ENCODE peak calls at places on chromosomes 3 and 15, in ten cellular contexts. One of them, this sample, is unnamed.

GRCh38 chr15:77031376-77032050 is 36.6 kb downstream of the PSTPIP1 start:
- DNase-seq in foreskin keratinocyte: no peak
- DNase-seq in EL: peak
- DNase-seq in amniotic epithelial cell: no peak
- DNase-seq in NCI-H2029 treated with DMSO at 0.1 percent for 48 hours: peak
- DNase-seq in A549: no peak
- DNase-seq in fibroblast of the conjunctiva: no peak
- DNase-seq in NCI-H1694 treated with DMSO at 0.1 percent for 48 hours: peak
- DNase-seq in activated CD8-positive, alpha-beta memory T cell treated with anti-CD3 and anti-CD28 coated beads, Interleukin-2, amount 10 ng/mL, durations not matched to agents 7 days and 5 days: peak
- DNase-seq in stimulated activated CD4-positive, alpha-beta T cell treated with anti-CD3 and anti-CD28 coated beads, Interleukin-4, amount 100 ng/mL, for 1 hour: peak
- DNase-seq in this sample: no peak

GRCh38 chr3:187889601-187890404 is 144.5 kb upstream of the BCL6 start:
- DNase-seq in activated CD8-positive, alpha-beta memory T cell treated with anti-CD3 and anti-CD28 coated beads, Interleukin-2, amount 10 ng/mL, durations not matched to agents 7 days and 5 days: no peak
- DNase-seq in NCI-H1694 treated with DMSO at 0.1 percent for 48 hours: no peak
- DNase-seq in foreskin keratinocyte: no peak
- DNase-seq in amniotic epithelial cell: peak
- DNase-seq in fibroblast of the conjunctiva: peak
- DNase-seq in NCI-H2029 treated with DMSO at 0.1 percent for 48 hours: no peak
- DNase-seq in A549: no peak
- DNase-seq in EL: no peak
- DNase-seq in stimulated activated CD4-positive, alpha-beta T cell treated with anti-CD3 and anti-CD28 coated beads, Interleukin-4, amount 100 ng/mL, for 1 hour: no peak
- DNase-seq in this sample: no peak

GRCh38 chr3:62669161-62669560 is 206.1 kb downstream of the CADPS start:
- DNase-seq in fibroblast of the conjunctiva: no peak
- DNase-seq in activated CD8-positive, alpha-beta memory T cell treated with anti-CD3 and anti-CD28 coated beads, Interleukin-2, amount 10 ng/mL, durations not matched to agents 7 days and 5 days: no peak
- DNase-seq in stimulated activated CD4-positive, alpha-beta T cell treated with anti-CD3 and anti-CD28 coated beads, Interleukin-4, amount 100 ng/mL, for 1 hour: no peak
- DNase-seq in NCI-H1694 treated with DMSO at 0.1 percent for 48 hours: no peak
- DNase-seq in A549: no peak
- DNase-seq in amniotic epithelial cell: no peak
- DNase-seq in foreskin keratinocyte: no peak
- DNase-seq in NCI-H2029 treated with DMSO at 0.1 percent for 48 hours: no peak
- DNase-seq in EL: no peak
- DNase-seq in this sample: no peak

GRCh38 chr15:100786901-100787566 is 92.6 kb upstream of the ALDH1A3 start:
- DNase-seq in EL: no peak
- DNase-seq in foreskin keratinocyte: no peak
- DNase-seq in stimulated activated CD4-positive, alpha-beta T cell treated with anti-CD3 and anti-CD28 coated beads, Interleukin-4, amount 100 ng/mL, for 1 hour: no peak
- DNase-seq in activated CD8-positive, alpha-beta memory T cell treated with anti-CD3 and anti-CD28 coated beads, Interleukin-2, amount 10 ng/mL, durations not matched to agents 7 days and 5 days: peak
- DNase-seq in amniotic epithelial cell: no peak
- DNase-seq in NCI-H1694 treated with DMSO at 0.1 percent for 48 hours: no peak
- DNase-seq in A549: no peak
- DNase-seq in NCI-H2029 treated with DMSO at 0.1 percent for 48 hours: no peak
- DNase-seq in fibroblast of the conjunctiva: no peak
- DNase-seq in this sample: no peak

GRCh38 chr3:194691481-194692281 is 6.0 kb downstream of the FAM43A start:
- DNase-seq in amniotic epithelial cell: no peak
- DNase-seq in stimulated activated CD4-positive, alpha-beta T cell treated with anti-CD3 and anti-CD28 coated beads, Interleukin-4, amount 100 ng/mL, for 1 hour: no peak
- DNase-seq in foreskin keratinocyte: no peak
- DNase-seq in A549: no peak
- DNase-seq in activated CD8-positive, alpha-beta memory T cell treated with anti-CD3 and anti-CD28 coated beads, Interleukin-2, amount 10 ng/mL, durations not matched to agents 7 days and 5 days: no peak
- DNase-seq in fibroblast of the conjunctiva: no peak
- DNase-seq in EL: no peak
- DNase-seq in NCI-H1694 treated with DMSO at 0.1 percent for 48 hours: peak
- DNase-seq in NCI-H2029 treated with DMSO at 0.1 percent for 48 hours: no peak
- DNase-seq in this sample: no peak

GRCh38 chr3:88113311-88114162 is 36.2 kb upstream of the C3orf38 start:
- DNase-seq in stimulated activated CD4-positive, alpha-beta T cell treated with anti-CD3 and anti-CD28 coated beads, Interleukin-4, amount 100 ng/mL, for 1 hour: peak
- DNase-seq in NCI-H2029 treated with DMSO at 0.1 percent for 48 hours: peak
- DNase-seq in A549: peak
- DNase-seq in fibroblast of the conjunctiva: peak
- DNase-seq in amniotic epithelial cell: peak
- DNase-seq in foreskin keratinocyte: peak
- DNase-seq in EL: peak
- DNase-seq in activated CD8-positive, alpha-beta memory T cell treated with anti-CD3 and anti-CD28 coated beads, Interleukin-2, amount 10 ng/mL, durations not matched to agents 7 days and 5 days: peak
- DNase-seq in NCI-H1694 treated with DMSO at 0.1 percent for 48 hours: no peak
- DNase-seq in this sample: peak

GRCh38 chr15:51004103-51004536 is 90.6 kb downstream of the TNFAIP8L3 start:
- DNase-seq in stimulated activated CD4-positive, alpha-beta T cell treated with anti-CD3 and anti-CD28 coated beads, Interleukin-4, amount 100 ng/mL, for 1 hour: no peak
- DNase-seq in NCI-H1694 treated with DMSO at 0.1 percent for 48 hours: no peak
- DNase-seq in A549: peak
- DNase-seq in activated CD8-positive, alpha-beta memory T cell treated with anti-CD3 and anti-CD28 coated beads, Interleukin-2, amount 10 ng/mL, durations not matched to agents 7 days and 5 days: no peak
- DNase-seq in foreskin keratinocyte: peak
- DNase-seq in amniotic epithelial cell: peak
- DNase-seq in fibroblast of the conjunctiva: no peak
- DNase-seq in EL: peak
- DNase-seq in NCI-H2029 treated with DMSO at 0.1 percent for 48 hours: no peak
- DNase-seq in this sample: no peak

GRCh38 chr3:82058809-82059208 is 297.4 kb upstream of the GBE1 start:
- DNase-seq in fibroblast of the conjunctiva: no peak
- DNase-seq in foreskin keratinocyte: no peak
- DNase-seq in NCI-H2029 treated with DMSO at 0.1 percent for 48 hours: no peak
- DNase-seq in stimulated activated CD4-positive, alpha-beta T cell treated with anti-CD3 and anti-CD28 coated beads, Interleukin-4, amount 100 ng/mL, for 1 hour: no peak
- DNase-seq in NCI-H1694 treated with DMSO at 0.1 percent for 48 hours: no peak
- DNase-seq in amniotic epithelial cell: no peak
- DNase-seq in EL: no peak
- DNase-seq in activated CD8-positive, alpha-beta memory T cell treated with anti-CD3 and anti-CD28 coated beads, Interleukin-2, amount 10 ng/mL, durations not matched to agents 7 days and 5 days: no peak
- DNase-seq in A549: no peak
- DNase-seq in this sample: no peak

GRCh38 chr3:8298021-8298954 is 203.3 kb upstream of the LMCD1 start:
- DNase-seq in NCI-H1694 treated with DMSO at 0.1 percent for 48 hours: no peak
- DNase-seq in activated CD8-positive, alpha-beta memory T cell treated with anti-CD3 and anti-CD28 coated beads, Interleukin-2, amount 10 ng/mL, durations not matched to agents 7 days and 5 days: no peak
- DNase-seq in A549: no peak
- DNase-seq in amniotic epithelial cell: peak
- DNase-seq in NCI-H2029 treated with DMSO at 0.1 percent for 48 hours: no peak
- DNase-seq in stimulated activated CD4-positive, alpha-beta T cell treated with anti-CD3 and anti-CD28 coated beads, Interleukin-4, amount 100 ng/mL, for 1 hour: no peak
- DNase-seq in foreskin keratinocyte: no peak
- DNase-seq in fibroblast of the conjunctiva: no peak
- DNase-seq in EL: no peak
- DNase-seq in this sample: no peak

GRCh38 chr3:135310317-135310716 is 515.3 kb downstream of the EPHB1 start:
- DNase-seq in fibroblast of the conjunctiva: no peak
- DNase-seq in activated CD8-positive, alpha-beta memory T cell treated with anti-CD3 and anti-CD28 coated beads, Interleukin-2, amount 10 ng/mL, durations not matched to agents 7 days and 5 days: no peak
- DNase-seq in A549: no peak
- DNase-seq in foreskin keratinocyte: no peak
- DNase-seq in amniotic epithelial cell: no peak
- DNase-seq in EL: peak
- DNase-seq in NCI-H1694 treated with DMSO at 0.1 percent for 48 hours: no peak
- DNase-seq in NCI-H2029 treated with DMSO at 0.1 percent for 48 hours: no peak
- DNase-seq in stimulated activated CD4-positive, alpha-beta T cell treated with anti-CD3 and anti-CD28 coated beads, Interleukin-4, amount 100 ng/mL, for 1 hour: no peak
- DNase-seq in this sample: no peak

GRCh38 chr3:14119651-14120050 is 5.0 kb downstream of the CHCHD4 start:
- DNase-seq in stimulated activated CD4-positive, alpha-beta T cell treated with anti-CD3 and anti-CD28 coated beads, Interleukin-4, amount 100 ng/mL, for 1 hour: no peak
- DNase-seq in activated CD8-positive, alpha-beta memory T cell treated with anti-CD3 and anti-CD28 coated beads, Interleukin-2, amount 10 ng/mL, durations not matched to agents 7 days and 5 days: peak
- DNase-seq in EL: no peak
- DNase-seq in NCI-H1694 treated with DMSO at 0.1 percent for 48 hours: no peak
- DNase-seq in fibroblast of the conjunctiva: no peak
- DNase-seq in A549: no peak
- DNase-seq in NCI-H2029 treated with DMSO at 0.1 percent for 48 hours: no peak
- DNase-seq in foreskin keratinocyte: no peak
- DNase-seq in amniotic epithelial cell: no peak
- DNase-seq in this sample: no peak

GRCh38 chr3:195286115-195286872 is 15.3 kb upstream of the XXYLT1 start:
- DNase-seq in stimulated activated CD4-positive, alpha-beta T cell treated with anti-CD3 and anti-CD28 coated beads, Interleukin-4, amount 100 ng/mL, for 1 hour: no peak
- DNase-seq in NCI-H2029 treated with DMSO at 0.1 percent for 48 hours: no peak
- DNase-seq in EL: peak
- DNase-seq in NCI-H1694 treated with DMSO at 0.1 percent for 48 hours: no peak
- DNase-seq in activated CD8-positive, alpha-beta memory T cell treated with anti-CD3 and anti-CD28 coated beads, Interleukin-2, amount 10 ng/mL, durations not matched to agents 7 days and 5 days: no peak
- DNase-seq in amniotic epithelial cell: peak
- DNase-seq in A549: no peak
- DNase-seq in foreskin keratinocyte: peak
- DNase-seq in fibroblast of the conjunctiva: peak
- DNase-seq in this sample: peak

GRCh38 chr15:31271706-31272557 is 54.7 kb upstream of the KLF13 start:
- DNase-seq in foreskin keratinocyte: no peak
- DNase-seq in EL: no peak
- DNase-seq in activated CD8-positive, alpha-beta memory T cell treated with anti-CD3 and anti-CD28 coated beads, Interleukin-2, amount 10 ng/mL, durations not matched to agents 7 days and 5 days: peak
- DNase-seq in amniotic epithelial cell: no peak
- DNase-seq in NCI-H1694 treated with DMSO at 0.1 percent for 48 hours: no peak
- DNase-seq in NCI-H2029 treated with DMSO at 0.1 percent for 48 hours: no peak
- DNase-seq in fibroblast of the conjunctiva: no peak
- DNase-seq in stimulated activated CD4-positive, alpha-beta T cell treated with anti-CD3 and anti-CD28 coated beads, Interleukin-4, amount 100 ng/mL, for 1 hour: no peak
- DNase-seq in A549: no peak
- DNase-seq in this sample: no peak

GRCh38 chr15:58629625-58630024 is 119.9 kb downstream of the ADAM10 start:
- DNase-seq in stimulated activated CD4-positive, alpha-beta T cell treated with anti-CD3 and anti-CD28 coated beads, Interleukin-4, amount 100 ng/mL, for 1 hour: no peak
- DNase-seq in foreskin keratinocyte: no peak
- DNase-seq in amniotic epithelial cell: no peak
- DNase-seq in EL: no peak
- DNase-seq in A549: no peak
- DNase-seq in activated CD8-positive, alpha-beta memory T cell treated with anti-CD3 and anti-CD28 coated beads, Interleukin-2, amount 10 ng/mL, durations not matched to agents 7 days and 5 days: no peak
- DNase-seq in fibroblast of the conjunctiva: no peak
- DNase-seq in NCI-H2029 treated with DMSO at 0.1 percent for 48 hours: no peak
- DNase-seq in NCI-H1694 treated with DMSO at 0.1 percent for 48 hours: no peak
- DNase-seq in this sample: no peak

GRCh38 chr15:29442532-29442931 is 172.9 kb upstream of the NSMCE3 start:
- DNase-seq in activated CD8-positive, alpha-beta memory T cell treated with anti-CD3 and anti-CD28 coated beads, Interleukin-2, amount 10 ng/mL, durations not matched to agents 7 days and 5 days: no peak
- DNase-seq in foreskin keratinocyte: no peak
- DNase-seq in NCI-H1694 treated with DMSO at 0.1 percent for 48 hours: no peak
- DNase-seq in NCI-H2029 treated with DMSO at 0.1 percent for 48 hours: no peak
- DNase-seq in EL: no peak
- DNase-seq in stimulated activated CD4-positive, alpha-beta T cell treated with anti-CD3 and anti-CD28 coated beads, Interleukin-4, amount 100 ng/mL, for 1 hour: no peak
- DNase-seq in A549: no peak
- DNase-seq in fibroblast of the conjunctiva: no peak
- DNase-seq in amniotic epithelial cell: no peak
- DNase-seq in this sample: no peak

GRCh38 chr3:153026026-153026425 is 136.0 kb upstream of the RAP2B start:
- DNase-seq in activated CD8-positive, alpha-beta memory T cell treated with anti-CD3 and anti-CD28 coated beads, Interleukin-2, amount 10 ng/mL, durations not matched to agents 7 days and 5 days: no peak
- DNase-seq in NCI-H1694 treated with DMSO at 0.1 percent for 48 hours: peak
- DNase-seq in stimulated activated CD4-positive, alpha-beta T cell treated with anti-CD3 and anti-CD28 coated beads, Interleukin-4, amount 100 ng/mL, for 1 hour: no peak
- DNase-seq in fibroblast of the conjunctiva: peak
- DNase-seq in amniotic epithelial cell: peak
- DNase-seq in EL: peak
- DNase-seq in A549: peak
- DNase-seq in foreskin keratinocyte: no peak
- DNase-seq in NCI-H2029 treated with DMSO at 0.1 percent for 48 hours: no peak
- DNase-seq in this sample: peak

GRCh38 chr3:133883657-133884546 is 11.8 kb downstream of the RAB6B start:
- DNase-seq in activated CD8-positive, alpha-beta memory T cell treated with anti-CD3 and anti-CD28 coated beads, Interleukin-2, amount 10 ng/mL, durations not matched to agents 7 days and 5 days: no peak
- DNase-seq in NCI-H2029 treated with DMSO at 0.1 percent for 48 hours: no peak
- DNase-seq in EL: no peak
- DNase-seq in fibroblast of the conjunctiva: no peak
- DNase-seq in amniotic epithelial cell: no peak
- DNase-seq in NCI-H1694 treated with DMSO at 0.1 percent for 48 hours: no peak
- DNase-seq in stimulated activated CD4-positive, alpha-beta T cell treated with anti-CD3 and anti-CD28 coated beads, Interleukin-4, amount 100 ng/mL, for 1 hour: no peak
- DNase-seq in A549: no peak
- DNase-seq in foreskin keratinocyte: no peak
- DNase-seq in this sample: no peak

GRCh38 chr3:174206607-174207192 is 652.4 kb upstream of the NAALADL2 start:
- DNase-seq in EL: no peak
- DNase-seq in fibroblast of the conjunctiva: no peak
- DNase-seq in A549: no peak
- DNase-seq in foreskin keratinocyte: no peak
- DNase-seq in amniotic epithelial cell: no peak
- DNase-seq in NCI-H1694 treated with DMSO at 0.1 percent for 48 hours: no peak
- DNase-seq in stimulated activated CD4-positive, alpha-beta T cell treated with anti-CD3 and anti-CD28 coated beads, Interleukin-4, amount 100 ng/mL, for 1 hour: no peak
- DNase-seq in activated CD8-positive, alpha-beta memory T cell treated with anti-CD3 and anti-CD28 coated beads, Interleukin-2, amount 10 ng/mL, durations not matched to agents 7 days and 5 days: no peak
- DNase-seq in NCI-H2029 treated with DMSO at 0.1 percent for 48 hours: no peak
- DNase-seq in this sample: no peak

GRCh38 chr15:85443593-85444328 is 63.4 kb downstream of the AKAP13 start:
- DNase-seq in amniotic epithelial cell: peak
- DNase-seq in NCI-H1694 treated with DMSO at 0.1 percent for 48 hours: no peak
- DNase-seq in stimulated activated CD4-positive, alpha-beta T cell treated with anti-CD3 and anti-CD28 coated beads, Interleukin-4, amount 100 ng/mL, for 1 hour: no peak
- DNase-seq in foreskin keratinocyte: peak
- DNase-seq in fibroblast of the conjunctiva: peak
- DNase-seq in activated CD8-positive, alpha-beta memory T cell treated with anti-CD3 and anti-CD28 coated beads, Interleukin-2, amount 10 ng/mL, durations not matched to agents 7 days and 5 days: peak
- DNase-seq in A549: peak
- DNase-seq in NCI-H2029 treated with DMSO at 0.1 percent for 48 hours: peak
- DNase-seq in EL: peak
- DNase-seq in this sample: no peak

GRCh38 chr3:171825222-171825828 is 15.0 kb upstream of the PLD1 start:
- DNase-seq in activated CD8-positive, alpha-beta memory T cell treated with anti-CD3 and anti-CD28 coated beads, Interleukin-2, amount 10 ng/mL, durations not matched to agents 7 days and 5 days: no peak
- DNase-seq in EL: peak
- DNase-seq in stimulated activated CD4-positive, alpha-beta T cell treated with anti-CD3 and anti-CD28 coated beads, Interleukin-4, amount 100 ng/mL, for 1 hour: no peak
- DNase-seq in foreskin keratinocyte: no peak
- DNase-seq in A549: peak
- DNase-seq in fibroblast of the conjunctiva: no peak
- DNase-seq in NCI-H1694 treated with DMSO at 0.1 percent for 48 hours: no peak
- DNase-seq in amniotic epithelial cell: peak
- DNase-seq in NCI-H2029 treated with DMSO at 0.1 percent for 48 hours: no peak
- DNase-seq in this sample: no peak

GRCh38 chr3:138412821-138413531 is 21.4 kb upstream of the ESYT3 start:
- DNase-seq in stimulated activated CD4-positive, alpha-beta T cell treated with anti-CD3 and anti-CD28 coated beads, Interleukin-4, amount 100 ng/mL, for 1 hour: no peak
- DNase-seq in NCI-H2029 treated with DMSO at 0.1 percent for 48 hours: no peak
- DNase-seq in fibroblast of the conjunctiva: no peak
- DNase-seq in NCI-H1694 treated with DMSO at 0.1 percent for 48 hours: no peak
- DNase-seq in foreskin keratinocyte: no peak
- DNase-seq in amniotic epithelial cell: peak
- DNase-seq in EL: peak
- DNase-seq in activated CD8-positive, alpha-beta memory T cell treated with anti-CD3 and anti-CD28 coated beads, Interleukin-2, amount 10 ng/mL, durations not matched to agents 7 days and 5 days: no peak
- DNase-seq in A549: peak
- DNase-seq in this sample: no peak

GRCh38 chr3:162770556-162770955 is 1273.9 kb downstream of the OTOL1 start:
- DNase-seq in A549: no peak
- DNase-seq in activated CD8-positive, alpha-beta memory T cell treated with anti-CD3 and anti-CD28 coated beads, Interleukin-2, amount 10 ng/mL, durations not matched to agents 7 days and 5 days: no peak
- DNase-seq in fibroblast of the conjunctiva: no peak
- DNase-seq in NCI-H1694 treated with DMSO at 0.1 percent for 48 hours: no peak
- DNase-seq in stimulated activated CD4-positive, alpha-beta T cell treated with anti-CD3 and anti-CD28 coated beads, Interleukin-4, amount 100 ng/mL, for 1 hour: no peak
- DNase-seq in NCI-H2029 treated with DMSO at 0.1 percent for 48 hours: no peak
- DNase-seq in amniotic epithelial cell: peak
- DNase-seq in EL: peak
- DNase-seq in foreskin keratinocyte: no peak
- DNase-seq in this sample: no peak

GRCh38 chr15:66872394-66872793 is 170.4 kb downstream of the SMAD6 start:
- DNase-seq in activated CD8-positive, alpha-beta memory T cell treated with anti-CD3 and anti-CD28 coated beads, Interleukin-2, amount 10 ng/mL, durations not matched to agents 7 days and 5 days: no peak
- DNase-seq in foreskin keratinocyte: no peak
- DNase-seq in EL: no peak
- DNase-seq in stimulated activated CD4-positive, alpha-beta T cell treated with anti-CD3 and anti-CD28 coated beads, Interleukin-4, amount 100 ng/mL, for 1 hour: no peak
- DNase-seq in fibroblast of the conjunctiva: no peak
- DNase-seq in NCI-H1694 treated with DMSO at 0.1 percent for 48 hours: no peak
- DNase-seq in A549: no peak
- DNase-seq in NCI-H2029 treated with DMSO at 0.1 percent for 48 hours: no peak
- DNase-seq in amniotic epithelial cell: peak
- DNase-seq in this sample: no peak

GRCh38 chr3:163218336-163218735 is 1721.7 kb downstream of the OTOL1 start:
- DNase-seq in amniotic epithelial cell: no peak
- DNase-seq in EL: no peak
- DNase-seq in NCI-H2029 treated with DMSO at 0.1 percent for 48 hours: no peak
- DNase-seq in NCI-H1694 treated with DMSO at 0.1 percent for 48 hours: no peak
- DNase-seq in A549: no peak
- DNase-seq in stimulated activated CD4-positive, alpha-beta T cell treated with anti-CD3 and anti-CD28 coated beads, Interleukin-4, amount 100 ng/mL, for 1 hour: no peak
- DNase-seq in fibroblast of the conjunctiva: no peak
- DNase-seq in foreskin keratinocyte: no peak
- DNase-seq in activated CD8-positive, alpha-beta memory T cell treated with anti-CD3 and anti-CD28 coated beads, Interleukin-2, amount 10 ng/mL, durations not matched to agents 7 days and 5 days: no peak
- DNase-seq in this sample: no peak

GRCh38 chr3:47542614-47543173 is 29.2 kb upstream of the ELP6 start:
- DNase-seq in fibroblast of the conjunctiva: no peak
- DNase-seq in stimulated activated CD4-positive, alpha-beta T cell treated with anti-CD3 and anti-CD28 coated beads, Interleukin-4, amount 100 ng/mL, for 1 hour: no peak
- DNase-seq in activated CD8-positive, alpha-beta memory T cell treated with anti-CD3 and anti-CD28 coated beads, Interleukin-2, amount 10 ng/mL, durations not matched to agents 7 days and 5 days: no peak
- DNase-seq in EL: no peak
- DNase-seq in NCI-H1694 treated with DMSO at 0.1 percent for 48 hours: no peak
- DNase-seq in A549: no peak
- DNase-seq in NCI-H2029 treated with DMSO at 0.1 percent for 48 hours: no peak
- DNase-seq in amniotic epithelial cell: peak
- DNase-seq in foreskin keratinocyte: no peak
- DNase-seq in this sample: no peak

GRCh38 chr3:128011140-128011539 is 41.1 kb upstream of the SEC61A1 start:
- DNase-seq in activated CD8-positive, alpha-beta memory T cell treated with anti-CD3 and anti-CD28 coated beads, Interleukin-2, amount 10 ng/mL, durations not matched to agents 7 days and 5 days: no peak
- DNase-seq in amniotic epithelial cell: peak
- DNase-seq in foreskin keratinocyte: peak
- DNase-seq in stimulated activated CD4-positive, alpha-beta T cell treated with anti-CD3 and anti-CD28 coated beads, Interleukin-4, amount 100 ng/mL, for 1 hour: peak
- DNase-seq in A549: peak
- DNase-seq in NCI-H1694 treated with DMSO at 0.1 percent for 48 hours: no peak
- DNase-seq in EL: peak
- DNase-seq in fibroblast of the conjunctiva: peak
- DNase-seq in NCI-H2029 treated with DMSO at 0.1 percent for 48 hours: peak
- DNase-seq in this sample: no peak

GRCh38 chr15:77721963-77722362 is 89.3 kb upstream of the LINGO1 start:
- DNase-seq in foreskin keratinocyte: no peak
- DNase-seq in NCI-H1694 treated with DMSO at 0.1 percent for 48 hours: no peak
- DNase-seq in amniotic epithelial cell: no peak
- DNase-seq in A549: no peak
- DNase-seq in NCI-H2029 treated with DMSO at 0.1 percent for 48 hours: no peak
- DNase-seq in fibroblast of the conjunctiva: no peak
- DNase-seq in EL: no peak
- DNase-seq in activated CD8-positive, alpha-beta memory T cell treated with anti-CD3 and anti-CD28 coated beads, Interleukin-2, amount 10 ng/mL, durations not matched to agents 7 days and 5 days: no peak
- DNase-seq in stimulated activated CD4-positive, alpha-beta T cell treated with anti-CD3 and anti-CD28 coated beads, Interleukin-4, amount 100 ng/mL, for 1 hour: no peak
- DNase-seq in this sample: no peak

GRCh38 chr15:65101418-65101890 is 13.5 kb downstream of the UBAP1L start:
- DNase-seq in NCI-H2029 treated with DMSO at 0.1 percent for 48 hours: no peak
- DNase-seq in EL: peak
- DNase-seq in activated CD8-positive, alpha-beta memory T cell treated with anti-CD3 and anti-CD28 coated beads, Interleukin-2, amount 10 ng/mL, durations not matched to agents 7 days and 5 days: peak
- DNase-seq in fibroblast of the conjunctiva: peak
- DNase-seq in stimulated activated CD4-positive, alpha-beta T cell treated with anti-CD3 and anti-CD28 coated beads, Interleukin-4, amount 100 ng/mL, for 1 hour: peak
- DNase-seq in A549: peak
- DNase-seq in foreskin keratinocyte: no peak
- DNase-seq in amniotic epithelial cell: peak
- DNase-seq in NCI-H1694 treated with DMSO at 0.1 percent for 48 hours: peak
- DNase-seq in this sample: peak